ENCODE peak calls at places on chromosomes 7 and 10, in seven cellular contexts. O, T, Z, A, G, E and U are unnamed samples.

GRCh38 chr10:61464461-61465215 is 11.5 kb upstream of the TMEM26 start:
- DNase-seq in O (no peak), T (no peak), G (no peak), E (no peak), A (no peak), Z (no peak), U (no peak)

GRCh38 chr7:116802144-116802747 is 60.1 kb upstream of the CAPZA2 start:
- DNase-seq in T (no peak), A (no peak), Z (no peak), E (no peak), O (no peak), G (peak; percentile 20), U (no peak)

GRCh38 chr10:91596821-91597396 is 36.0 kb downstream of the PPP1R3C start:
- DNase-seq in G (no peak), E (no peak), T (no peak), Z (no peak), A (no peak), O (no peak), U (no peak)

GRCh38 chr10:28385748-28386507 is 83.1 kb upstream of the MPP7 start:
- DNase-seq in O (no peak), G (no peak), T (no peak), Z (no peak), A (no peak), E (no peak), U (no peak)

GRCh38 chr7:132417037-132417906 is 159.0 kb downstream of the PLXNA4 start:
- DNase-seq in E (no peak), O (no peak), Z (no peak), G (no peak), A (no peak), T (no peak), U (no peak)

GRCh38 chr10:131002031-131002861 is 309.3 kb downstream of the TCERG1L start:
- DNase-seq in E (no peak), G (no peak), O (no peak), Z (no peak), T (no peak), A (no peak), U (no peak)

GRCh38 chr7:148135106-148135505 is 455.5 kb upstream of the C7orf33 start:
- DNase-seq in G (no peak), A (no peak), E (no peak), T (no peak), O (no peak), Z (no peak), U (no peak)

GRCh38 chr10:86293323-86293840 is 73.2 kb downstream of the GRID1 start:
- DNase-seq in Z (no peak), E (no peak), T (no peak), A (no peak), G (no peak), O (peak; percentile 7), U (no peak)

GRCh38 chr10:80506189-80506575 is 31.5 kb upstream of the SH2D4B start:
- DNase-seq in E (no peak), G (no peak), T (no peak), Z (peak; percentile 90), O (no peak), A (no peak), U (no peak)

GRCh38 chr7:26950854-26951253 is 86.5 kb upstream of the SKAP2 start:
- DNase-seq in A (no peak), O (no peak), G (no peak), Z (no peak), T (no peak), E (no peak), U (no peak)

GRCh38 chr7:157432541-157432956 is 95.7 kb downstream of the DNAJB6 start:
- DNase-seq in E (peak; percentile 53), A (peak; percentile 34), G (peak; percentile 38), O (peak; percentile 69), Z (peak; percentile 78), T (peak; percentile 35), U (peak; percentile 78)

GRCh38 chr10:133225707-133226191 is 4.3 kb upstream of the UTF1 start:
- DNase-seq in E (no peak), O (no peak), T (no peak), A (no peak), G (no peak), Z (no peak), U (no peak)

GRCh38 chr10:62585211-62585758 is 211.1 kb downstream of the ZNF365 start:
- DNase-seq in E (no peak), Z (no peak), T (no peak), A (no peak), G (no peak), O (peak; percentile 22), U (no peak)

GRCh38 chr7:95688931-95689453 is 83.4 kb upstream of the DYNC1I1 start:
- DNase-seq in A (no peak), T (no peak), Z (no peak), O (no peak), G (no peak), E (peak; percentile 64), U (no peak)

GRCh38 chr10:113131611-113132330 is 181.7 kb downstream of the TCF7L2 start:
- DNase-seq in G (no peak), T (no peak), E (no peak), Z (no peak), O (no peak), A (no peak), U (no peak)

GRCh38 chr7:42359946-42360345 is 122.9 kb upstream of the GLI3 start:
- DNase-seq in A (no peak), Z (no peak), E (no peak), O (no peak), G (no peak), T (no peak), U (no peak)

GRCh38 chr7:37531225-37531624 is 82.6 kb upstream of the ELMO1 start:
- DNase-seq in T (no peak), E (no peak), O (no peak), G (no peak), Z (no peak), A (no peak), U (no peak)

GRCh38 chr7:41869596-41869995 is 166.7 kb upstream of the INHBA start:
- DNase-seq in O (no peak), Z (no peak), E (no peak), A (no peak), T (peak; percentile 24), G (no peak), U (no peak)

GRCh38 chr10:23695825-23696420 is 257.0 kb downstream of the OTUD1 start:
- DNase-seq in A (no peak), E (no peak), O (no peak), T (no peak), Z (no peak), G (no peak), U (no peak)

GRCh38 chr7:33550363-33550762 is 355.0 kb upstream of the BMPER start:
- DNase-seq in Z (no peak), G (no peak), A (no peak), O (no peak), E (no peak), T (no peak), U (no peak)

GRCh38 chr10:44933922-44934321 is 22.8 kb downstream of the TMEM72 start:
- DNase-seq in E (no peak), A (no peak), Z (no peak), T (no peak), G (no peak), O (no peak), U (no peak)

GRCh38 chr7:23358152-23358674 is 59.1 kb downstream of the MALSU1 start:
- DNase-seq in Z (no peak), G (no peak), A (no peak), T (no peak), O (no peak), E (no peak), U (no peak)

DNA sequence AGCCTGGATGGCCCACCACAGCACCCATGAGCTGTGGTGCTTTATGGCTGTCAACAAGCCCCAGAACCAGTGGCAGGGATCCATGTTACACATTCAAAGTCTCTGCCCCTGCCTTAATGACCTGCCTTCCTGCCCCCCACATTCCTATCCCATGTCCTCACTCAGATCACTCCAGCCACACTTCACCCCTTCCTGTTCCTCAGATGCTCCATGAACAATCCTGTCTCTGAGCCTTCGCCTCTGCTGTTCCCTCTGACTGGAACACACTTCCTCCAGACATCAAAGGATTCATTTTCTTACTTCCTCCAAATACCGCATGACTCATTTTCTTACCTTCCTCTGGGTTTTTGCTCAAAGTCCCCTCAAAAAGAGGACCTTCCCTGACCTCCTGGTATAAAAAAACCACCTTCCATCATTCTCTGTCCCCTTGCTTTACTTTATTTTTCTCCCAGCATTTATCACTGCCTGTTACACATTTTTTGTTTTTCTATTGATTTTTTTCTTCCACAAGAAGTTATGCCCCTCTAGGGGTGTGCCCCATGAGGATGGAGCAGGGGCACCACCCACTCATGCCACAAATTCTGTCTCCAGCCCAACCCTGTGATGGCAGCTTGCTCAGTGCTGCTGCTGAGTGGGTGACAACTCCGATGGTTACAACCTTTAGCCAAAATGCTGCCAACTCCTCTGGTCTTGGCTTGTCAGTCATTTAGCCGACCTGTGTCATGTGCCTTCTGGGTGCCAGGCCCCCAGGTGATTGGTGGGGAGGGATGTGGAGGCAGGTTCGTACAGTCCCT is 18.2 kb downstream of the COL13A1 start:
- DNase-seq in G (no peak), E (no peak), A (no peak), Z (no peak), O (no peak), T (no peak), U (no peak)
- H3K4me1 ChIP-seq in G (no peaks in the 10 kb centered on the region), E (peaks cover 2% of the 10 kb centered on the region), A (peaks cover 2% of the 10 kb centered on the region), Z (no peaks in the 10 kb centered on the region), O (no peaks in the 10 kb centered on the region), T (no peaks in the 10 kb centered on the region), U (no peaks in the 10 kb centered on the region)

DNA sequence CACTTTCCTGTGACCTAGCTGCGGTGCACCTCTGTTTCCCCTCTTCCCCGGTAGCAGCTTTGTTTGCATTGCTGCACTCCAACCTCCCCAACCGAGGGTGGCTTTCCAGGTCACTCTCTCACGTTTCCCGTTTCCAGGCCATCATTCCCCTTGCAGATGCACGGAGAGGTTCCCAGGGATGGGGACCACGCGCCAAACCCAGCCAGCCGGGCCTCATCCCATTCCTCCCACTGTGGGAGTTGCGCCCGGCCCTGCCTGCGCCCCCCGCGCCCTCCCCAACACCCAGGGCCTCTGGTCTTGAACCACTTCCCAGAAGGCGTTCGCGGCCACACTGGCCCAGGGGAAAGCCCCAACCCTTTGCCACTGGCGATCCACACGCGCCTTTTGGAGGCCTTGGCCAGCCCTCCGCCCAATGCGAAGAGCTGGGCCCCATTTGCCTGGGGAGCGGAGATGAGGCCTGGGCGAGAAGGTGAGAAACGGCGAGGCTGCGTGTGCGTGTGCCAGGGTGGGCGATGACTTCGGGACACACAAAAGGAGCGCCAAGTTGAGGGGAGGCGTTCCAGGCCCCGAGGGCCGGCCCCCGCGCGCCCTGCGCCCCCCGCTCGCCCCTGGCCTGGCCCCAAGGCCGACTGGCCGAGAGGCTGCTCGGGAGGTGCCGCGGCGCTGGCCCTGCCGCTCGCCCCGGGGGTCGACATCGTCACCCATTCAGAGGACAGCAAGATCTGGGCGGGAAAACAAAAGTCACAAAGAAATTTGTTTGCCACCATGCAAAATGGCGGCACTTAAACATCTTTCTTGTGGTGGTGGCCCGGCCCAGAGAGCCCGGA is 15.9 kb downstream of the SKIDA1 start:
- DNase-seq in A (no peak), T (peak; percentile 31), Z (no peak), O (no peak), E (no peak), G (no peak), U (no peak)
- H3K4me3 ChIP-seq in A (no peak overlapping the region), T (peak overlapping the region; percentile 45), Z (no peak overlapping the region), O (peak overlapping the region; percentile 24), E (peak overlapping the region; percentile 62), G (peak overlapping the region; percentile 78), U (no peak overlapping the region)

GRCh38 chr10:79254333-79255006 is 92.8 kb upstream of the PPIF start:
- DNase-seq in T (no peak), Z (no peak), E (no peak), O (no peak), A (no peak), G (no peak), U (no peak)
- H3K4me1 ChIP-seq in T (peaks cover 5% of the 10 kb centered on the region), Z (no peaks in the 10 kb centered on the region), E (peaks cover 13% of the 10 kb centered on the region), O (no peaks in the 10 kb centered on the region), A (peaks cover 6% of the 10 kb centered on the region), G (no peaks in the 10 kb centered on the region), U (peaks cover 70% of the 10 kb centered on the region)

GRCh38 chr10:100729877-100730738 is 15.3 kb upstream of the PAX2 start:
- DNase-seq in G (no peak), O (no peak), Z (peak; percentile 50), A (no peak), T (no peak), E (no peak), U (no peak)
- H3K4me3 ChIP-seq in G (no peak overlapping the region), O (peak overlapping the region; percentile 0), Z (peak overlapping the region; percentile 46), A (peak overlapping the region; percentile 4), T (peak overlapping the region; percentile 9), E (peak overlapping the region; percentile 50), U (peak overlapping the region; percentile 51)